ENCODE peak calls at places on chromosomes 13 and 19, in six cellular contexts. One of them, this sample, is unnamed.
A peak's percentile ranks its signal among the peaks of the same experiment; 100 is the strongest.

GRCh38 chr13:31797154-31797775 is 57.9 kb downstream of the RXFP2 start:
- DNase-seq in fibroblast of lung: peak; percentile 33
- DNase-seq in PC-3: peak; percentile 52
- DNase-seq in hepatocyte: peak; percentile 57
- DNase-seq in astrocyte: peak; percentile 20
- DNase-seq in mammary epithelial cell: peak; percentile 22
- DNase-seq in this sample: no peak

GRCh38 chr13:114151565-114152284 is 19.3 kb upstream of the RASA3 start:
- DNase-seq in fibroblast of lung: peak; percentile 41
- DNase-seq in PC-3: peak; percentile 84
- DNase-seq in hepatocyte: no peak
- DNase-seq in astrocyte: no peak
- DNase-seq in mammary epithelial cell: peak; percentile 88
- DNase-seq in this sample: no peak

GRCh38 chr13:101474419-101474957 is 22.0 kb downstream of the ITGBL1 start:
- DNase-seq in fibroblast of lung: peak; percentile 96
- DNase-seq in PC-3: peak; percentile 37
- DNase-seq in hepatocyte: peak; percentile 61
- DNase-seq in astrocyte: peak; percentile 90
- DNase-seq in mammary epithelial cell: no peak
- DNase-seq in this sample: no peak

GRCh38 chr13:103328899-103329298 is 262.7 kb upstream of the SLC10A2 start:
- DNase-seq in fibroblast of lung: no peak
- DNase-seq in PC-3: no peak
- DNase-seq in hepatocyte: no peak
- DNase-seq in astrocyte: no peak
- DNase-seq in mammary epithelial cell: peak; percentile 1
- DNase-seq in this sample: no peak

GRCh38 chr13:30047154-30047874 is 196.9 kb upstream of the UBL3 start:
- DNase-seq in fibroblast of lung: peak; percentile 81
- DNase-seq in PC-3: no peak
- DNase-seq in hepatocyte: no peak
- DNase-seq in astrocyte: peak; percentile 73
- DNase-seq in mammary epithelial cell: no peak
- DNase-seq in this sample: peak; percentile 61

GRCh38 chr19:45881909-45882528 is 3.9 kb downstream of the IRF2BP1 start:
- DNase-seq in fibroblast of lung: no peak
- DNase-seq in PC-3: no peak
- DNase-seq in hepatocyte: peak; percentile 88
- DNase-seq in astrocyte: no peak
- DNase-seq in mammary epithelial cell: no peak
- DNase-seq in this sample: no peak

GRCh38 chr13:31761951-31762350 is 22.6 kb downstream of the RXFP2 start:
- DNase-seq in fibroblast of lung: peak; percentile 61
- DNase-seq in PC-3: no peak
- DNase-seq in hepatocyte: no peak
- DNase-seq in astrocyte: peak; percentile 45
- DNase-seq in mammary epithelial cell: no peak
- DNase-seq in this sample: no peak

GRCh38 chr19:50663280-50663790 is 14.1 kb downstream of the C19orf81 start:
- DNase-seq in fibroblast of lung: no peak
- DNase-seq in PC-3: peak; percentile 54
- DNase-seq in hepatocyte: no peak
- DNase-seq in astrocyte: no peak
- DNase-seq in mammary epithelial cell: no peak
- DNase-seq in this sample: no peak

GRCh38 chr13:80048030-80048429 is 292.9 kb downstream of the SPRY2 start:
- DNase-seq in fibroblast of lung: peak; percentile 47
- DNase-seq in PC-3: no peak
- DNase-seq in hepatocyte: no peak
- DNase-seq in astrocyte: peak; percentile 27
- DNase-seq in mammary epithelial cell: no peak
- DNase-seq in this sample: no peak

GRCh38 chr19:40739871-40740703 is 10.2 kb downstream of the ACTMAP start:
- DNase-seq in fibroblast of lung: no peak
- DNase-seq in PC-3: no peak
- DNase-seq in hepatocyte: no peak
- DNase-seq in astrocyte: no peak
- DNase-seq in mammary epithelial cell: no peak
- DNase-seq in this sample: no peak

GRCh38 chr13:107457686-107458085 is 757.6 kb downstream of the LIG4 start:
- DNase-seq in fibroblast of lung: no peak
- DNase-seq in PC-3: no peak
- DNase-seq in hepatocyte: no peak
- DNase-seq in astrocyte: peak; percentile 10
- DNase-seq in mammary epithelial cell: no peak
- DNase-seq in this sample: no peak

GRCh38 chr13:110771194-110771593 is 57.7 kb downstream of the ING1 start:
- DNase-seq in fibroblast of lung: no peak
- DNase-seq in PC-3: no peak
- DNase-seq in hepatocyte: no peak
- DNase-seq in astrocyte: no peak
- DNase-seq in mammary epithelial cell: no peak
- DNase-seq in this sample: no peak

GRCh38 chr19:55685776-55686175 is 10.8 kb downstream of the EPN1 start:
- DNase-seq in fibroblast of lung: no peak
- DNase-seq in PC-3: no peak
- DNase-seq in hepatocyte: no peak
- DNase-seq in astrocyte: no peak
- DNase-seq in mammary epithelial cell: no peak
- DNase-seq in this sample: no peak

GRCh38 chr13:41398494-41399190 is 58.7 kb upstream of the RGCC start:
- DNase-seq in fibroblast of lung: no peak
- DNase-seq in PC-3: no peak
- DNase-seq in hepatocyte: no peak
- DNase-seq in astrocyte: no peak
- DNase-seq in mammary epithelial cell: no peak
- DNase-seq in this sample: no peak

GRCh38 chr13:112140366-112140765 is 73.4 kb downstream of the SOX1 start:
- DNase-seq in fibroblast of lung: no peak
- DNase-seq in PC-3: no peak
- DNase-seq in hepatocyte: no peak
- DNase-seq in astrocyte: no peak
- DNase-seq in mammary epithelial cell: no peak
- DNase-seq in this sample: no peak

GRCh38 chr19:49499030-49499670 is 2.9 kb downstream of the RPS11 start:
- DNase-seq in fibroblast of lung: no peak
- DNase-seq in PC-3: no peak
- DNase-seq in hepatocyte: no peak
- DNase-seq in astrocyte: no peak
- DNase-seq in mammary epithelial cell: no peak
- DNase-seq in this sample: no peak

GRCh38 chr13:36848228-36848982 is 29.4 kb downstream of the RFXAP start:
- DNase-seq in fibroblast of lung: no peak
- DNase-seq in PC-3: no peak
- DNase-seq in hepatocyte: no peak
- DNase-seq in astrocyte: no peak
- DNase-seq in mammary epithelial cell: no peak
- DNase-seq in this sample: no peak

GRCh38 chr19:38318595-38319142 is 976 bp upstream of the KCNK6 start:
- DNase-seq in fibroblast of lung: no peak
- DNase-seq in PC-3: no peak
- DNase-seq in hepatocyte: no peak
- DNase-seq in astrocyte: no peak
- DNase-seq in mammary epithelial cell: peak; percentile 57
- DNase-seq in this sample: no peak

GRCh38 chr13:22053053-22053452 is 382.2 kb downstream of the FGF9 start:
- DNase-seq in fibroblast of lung: no peak
- DNase-seq in PC-3: no peak
- DNase-seq in hepatocyte: no peak
- DNase-seq in astrocyte: no peak
- DNase-seq in mammary epithelial cell: no peak
- DNase-seq in this sample: peak; percentile 22

GRCh38 chr13:30561506-30561905 is 56.2 kb upstream of the USPL1 start:
- DNase-seq in fibroblast of lung: peak; percentile 51
- DNase-seq in PC-3: no peak
- DNase-seq in hepatocyte: no peak
- DNase-seq in astrocyte: peak; percentile 34
- DNase-seq in mammary epithelial cell: no peak
- DNase-seq in this sample: no peak

GRCh38 chr13:20441879-20442278 is 83.8 kb downstream of the CRYL1 start:
- DNase-seq in fibroblast of lung: peak; percentile 85
- DNase-seq in PC-3: peak; percentile 95
- DNase-seq in hepatocyte: no peak
- DNase-seq in astrocyte: peak; percentile 83
- DNase-seq in mammary epithelial cell: peak; percentile 89
- DNase-seq in this sample: no peak

GRCh38 chr19:41997121-41997850 is 3.3 kb upstream of the ATP1A3 start:
- DNase-seq in fibroblast of lung: peak; percentile 29
- DNase-seq in PC-3: peak; percentile 42
- DNase-seq in hepatocyte: peak; percentile 82
- DNase-seq in astrocyte: peak; percentile 10
- DNase-seq in mammary epithelial cell: peak; percentile 23
- DNase-seq in this sample: peak; percentile 27

GRCh38 chr13:104740616-104741222 is 1674.5 kb upstream of the SLC10A2 start:
- DNase-seq in fibroblast of lung: no peak
- DNase-seq in PC-3: no peak
- DNase-seq in hepatocyte: no peak
- DNase-seq in astrocyte: no peak
- DNase-seq in mammary epithelial cell: no peak
- DNase-seq in this sample: no peak

GRCh38 chr13:45879666-45880065 is 28.1 kb upstream of the SIAH3 start:
- DNase-seq in fibroblast of lung: peak; percentile 15
- DNase-seq in PC-3: peak; percentile 41
- DNase-seq in hepatocyte: peak; percentile 32
- DNase-seq in astrocyte: no peak
- DNase-seq in mammary epithelial cell: peak; percentile 60
- DNase-seq in this sample: no peak

GRCh38 chr19:13016628-13017305 is 21.5 kb downstream of the NFIX start:
- DNase-seq in fibroblast of lung: no peak
- DNase-seq in PC-3: peak; percentile 42
- DNase-seq in hepatocyte: no peak
- DNase-seq in astrocyte: no peak
- DNase-seq in mammary epithelial cell: peak; percentile 48
- DNase-seq in this sample: no peak

GRCh38 chr19:7366701-7367420 is 18.1 kb downstream of the ARHGEF18 start:
- DNase-seq in fibroblast of lung: peak; percentile 43
- DNase-seq in PC-3: peak; percentile 90
- DNase-seq in hepatocyte: no peak
- DNase-seq in astrocyte: peak; percentile 26
- DNase-seq in mammary epithelial cell: peak; percentile 49
- DNase-seq in this sample: peak; percentile 74

DNA sequence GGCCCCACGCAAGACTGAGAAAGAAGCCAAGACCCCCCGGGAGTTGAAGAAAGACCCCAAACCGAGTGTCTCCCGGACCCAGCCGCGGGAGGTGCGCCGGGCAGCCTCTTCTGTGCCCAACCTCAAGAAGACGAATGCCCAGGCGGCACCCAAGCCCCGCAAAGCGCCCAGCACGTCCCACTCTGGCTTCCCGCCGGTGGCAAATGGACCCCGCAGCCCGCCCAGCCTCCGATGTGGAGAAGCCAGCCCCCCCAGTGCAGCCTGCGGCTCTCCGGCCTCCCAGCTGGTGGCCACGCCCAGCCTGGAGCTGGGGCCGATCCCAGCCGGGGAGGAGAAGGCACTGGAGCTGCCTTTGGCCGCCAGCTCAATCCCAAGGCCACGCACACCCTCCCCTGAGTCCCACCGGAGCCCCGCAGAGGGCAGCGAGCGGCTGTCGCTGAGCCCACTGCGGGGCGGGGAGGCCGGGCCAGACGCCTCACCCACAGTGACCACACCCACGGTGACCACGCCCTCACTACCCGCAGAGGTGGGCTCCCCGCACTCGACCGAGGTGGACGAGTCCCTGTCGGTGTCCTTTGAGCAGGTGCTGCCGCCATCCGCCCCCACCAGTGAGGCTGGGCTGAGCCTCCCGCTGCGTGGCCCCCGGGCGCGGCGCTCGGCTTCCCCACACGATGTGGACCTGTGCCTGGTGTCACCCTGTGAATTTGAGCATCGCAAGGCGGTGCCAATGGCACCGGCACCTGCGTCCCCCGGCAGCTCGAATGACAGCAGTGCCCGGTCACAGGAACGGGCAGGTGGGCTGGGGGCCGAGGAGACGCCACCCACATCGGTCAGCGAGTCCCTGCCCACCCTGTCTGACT is 7.9 kb downstream of the MAP1S start:
- DNase-seq in fibroblast of lung: no peak
- DNase-seq in PC-3: no peak
- DNase-seq in hepatocyte: no peak
- DNase-seq in astrocyte: no peak
- DNase-seq in mammary epithelial cell: no peak
- DNase-seq in this sample: no peak
- H3K36me3 ChIP-seq in fibroblast of lung: peaks cover 29% of the 10 kb centered on the region
- H3K36me3 ChIP-seq in PC-3: peaks cover 23% of the 10 kb centered on the region
- H3K36me3 ChIP-seq in hepatocyte: peaks cover 5% of the 10 kb centered on the region
- H3K36me3 ChIP-seq in astrocyte: peaks cover 11% of the 10 kb centered on the region
- H3K36me3 ChIP-seq in mammary epithelial cell: peaks cover 15% of the 10 kb centered on the region
- H3K36me3 ChIP-seq in this sample: no peaks in the 10 kb centered on the region

GRCh38 chr19:15536350-15536749 is 28.0 kb downstream of the CYP4F22 start:
- DNase-seq in fibroblast of lung: no peak
- DNase-seq in PC-3: no peak
- DNase-seq in hepatocyte: no peak
- DNase-seq in astrocyte: no peak
- DNase-seq in mammary epithelial cell: peak; percentile 39
- DNase-seq in this sample: no peak
- H3K9me3 ChIP-seq in fibroblast of lung: no peaks in the 10 kb centered on the region
- H3K9me3 ChIP-seq in PC-3: no peaks in the 10 kb centered on the region
- H3K9me3 ChIP-seq in hepatocyte: no peaks in the 10 kb centered on the region
- H3K9me3 ChIP-seq in astrocyte: no peaks in the 10 kb centered on the region
- H3K9me3 ChIP-seq in mammary epithelial cell: no peaks in the 10 kb centered on the region
- H3K9me3 ChIP-seq in this sample: no peaks in the 10 kb centered on the region

GRCh38 chr13:44710576-44710975 is 134.4 kb upstream of the TSC22D1 start:
- DNase-seq in fibroblast of lung: peak; percentile 99
- DNase-seq in PC-3: peak; percentile 89
- DNase-seq in hepatocyte: no peak
- DNase-seq in astrocyte: peak; percentile 98
- DNase-seq in mammary epithelial cell: peak; percentile 91
- DNase-seq in this sample: no peak
- H3K4me2 ChIP-seq in fibroblast of lung: no peak overlapping the region
- H3K4me2 ChIP-seq in PC-3: peak overlapping the region; percentile 64
- H3K4me2 ChIP-seq in hepatocyte: no peak overlapping the region
- H3K4me2 ChIP-seq in astrocyte: peak overlapping the region; percentile 59
- H3K4me2 ChIP-seq in mammary epithelial cell: peak overlapping the region; percentile 48
- H3K4me2 ChIP-seq in this sample: no peak overlapping the region

DNA sequence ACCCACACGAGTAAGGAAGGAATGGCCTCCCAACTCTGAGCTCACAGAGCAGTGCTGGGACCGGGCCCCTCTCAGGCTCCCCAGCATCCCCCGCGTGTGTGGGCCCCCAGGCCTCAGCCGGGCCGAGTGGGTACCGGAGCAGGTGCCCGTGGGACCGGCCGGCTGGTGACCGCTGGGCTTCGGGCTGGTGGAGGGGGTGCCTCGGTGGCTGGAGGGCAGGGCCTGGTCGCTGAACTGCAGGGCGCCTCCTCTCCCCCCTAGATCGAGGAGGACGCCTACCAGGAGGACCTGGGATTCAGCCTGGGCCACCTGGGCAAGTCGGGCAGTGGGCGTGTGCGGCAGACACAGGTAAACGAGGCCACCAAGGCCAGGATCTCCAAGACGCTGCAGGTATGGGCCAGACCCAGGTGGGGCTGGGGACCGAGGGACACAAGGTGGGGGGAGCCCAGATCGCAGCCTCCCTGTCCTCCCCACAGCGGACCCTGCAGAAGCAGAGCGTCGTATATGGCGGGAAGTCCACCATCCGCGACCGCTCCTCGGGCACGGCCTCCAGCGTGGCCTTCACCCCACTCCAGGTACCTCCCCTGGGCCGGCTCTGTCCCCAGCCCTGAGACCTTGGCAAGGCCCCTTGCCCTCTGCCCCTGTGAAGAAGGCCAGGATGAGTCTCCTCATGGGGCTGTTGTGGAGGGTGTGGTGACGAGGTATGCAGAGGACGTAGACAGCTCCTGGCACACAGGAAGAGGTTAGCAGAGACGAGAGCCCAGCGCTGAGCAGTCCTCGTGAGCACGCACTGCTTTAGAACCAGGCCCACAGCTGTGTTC is 8.6 kb upstream of the CNOT3 start:
- DNase-seq in fibroblast of lung: no peak
- DNase-seq in PC-3: no peak
- DNase-seq in hepatocyte: no peak
- DNase-seq in astrocyte: no peak
- DNase-seq in mammary epithelial cell: no peak
- DNase-seq in this sample: no peak
- H3K36me3 ChIP-seq in fibroblast of lung: peaks cover 21% of the 10 kb centered on the region
- H3K36me3 ChIP-seq in PC-3: peaks cover 50% of the 10 kb centered on the region
- H3K36me3 ChIP-seq in hepatocyte: no peaks in the 10 kb centered on the region
- H3K36me3 ChIP-seq in astrocyte: peaks cover 4% of the 10 kb centered on the region
- H3K36me3 ChIP-seq in mammary epithelial cell: peaks cover 14% of the 10 kb centered on the region
- H3K36me3 ChIP-seq in this sample: no peaks in the 10 kb centered on the region